ENCODE peak calls at places on chromosomes 4 and X, in nine cellular contexts. G is LNCaP clone FGC, C is mucosa of descending colon, H is RWPE1, O is progenitor cell of endocrine pancreas, M is ovary, Z is AG04449, J is fibroblast of mammary gland, L is transverse colon. K is an unnamed sample.

GRCh38 chr4:42458686-42459085 is 61.4 kb downstream of the SHISA3 start:
- DNase-seq in C (no peak), Z (no peak), O (no peak), G (peak; percentile 48), M (no peak), L (no peak), J (no peak), H (no peak), K (no peak)

GRCh38 chr4:15147709-15148651 is 145.7 kb downstream of the CPEB2 start:
- DNase-seq in G (no peak), L (no peak), H (no peak), C (no peak), M (no peak), O (no peak), Z (no peak), J (no peak), K (no peak)

GRCh38 chr4:152077582-152077981 is 316.8 kb upstream of the GATB start:
- DNase-seq in M (no peak), G (no peak), C (no peak), L (no peak), J (no peak), Z (no peak), H (no peak), O (no peak), K (no peak)

GRCh38 chr4:23770011-23770410 is 119.8 kb downstream of the PPARGC1A start:
- DNase-seq in O (no peak), M (no peak), H (no peak), J (peak; percentile 18), Z (no peak), C (no peak), G (no peak), L (no peak), K (no peak)

GRCh38 chr4:109094061-109094460 is 208.4 kb downstream of the COL25A1 start:
- DNase-seq in J (peak; percentile 24), L (no peak), Z (no peak), C (no peak), M (no peak), O (no peak), G (no peak), H (no peak), K (no peak)

GRCh38 chrX:118839334-118839958 is 15.8 kb downstream of the ZCCHC12 start:
- DNase-seq in O (peak; percentile 74), J (peak; percentile 35), Z (no peak), G (no peak), M (peak; percentile 82), H (peak; percentile 26), L (peak; percentile 80), C (peak; percentile 74), K (peak; percentile 84)

GRCh38 chrX:18166068-18166467 is 54.6 kb downstream of the BEND2 start:
- DNase-seq in G (no peak), J (no peak), H (no peak), C (no peak), M (no peak), Z (no peak), O (no peak), L (no peak), K (no peak)

GRCh38 chrX:155767101-155767878 is 113.9 kb upstream of the VAMP7 start:
- DNase-seq in O (no peak), J (peak; percentile 77), L (peak; percentile 60), Z (peak; percentile 21), G (peak; percentile 75), M (peak; percentile 39), C (peak; percentile 61), H (peak; percentile 23), K (peak; percentile 46)

GRCh38 chr4:109648997-109649575 is 54.2 kb downstream of the CASP6 start:
- DNase-seq in O (no peak), H (no peak), M (no peak), C (no peak), L (no peak), G (no peak), J (no peak), Z (no peak), K (no peak)

GRCh38 chr4:33725861-33726260 is 2518.5 kb downstream of the ARAP2 start:
- DNase-seq in C (no peak), G (no peak), H (no peak), Z (no peak), M (no peak), O (no peak), J (no peak), L (no peak), K (no peak)

GRCh38 chr4:136741468-136741867 is 790.8 kb downstream of the PCDH18 start:
- DNase-seq in Z (no peak), G (no peak), L (no peak), H (no peak), M (no peak), J (peak; percentile 1), C (no peak), O (no peak), K (no peak)

GRCh38 chr4:170089274-170089742 is 448 bp downstream of the AADAT start:
- DNase-seq in M (peak; percentile 21), G (no peak), J (peak; percentile 41), O (no peak), H (peak; percentile 20), L (peak; percentile 10), C (no peak), Z (no peak), K (peak; percentile 44)

GRCh38 chr4:150010525-150011126 is 67.6 kb upstream of the DCLK2 start:
- DNase-seq in O (peak; percentile 14), H (peak; percentile 54), J (peak; percentile 74), Z (no peak), G (peak; percentile 59), M (peak; percentile 30), C (no peak), L (peak; percentile 27), K (peak; percentile 9)

GRCh38 chr4:10527438-10527837 is 70.2 kb upstream of the ZNF518B start:
- DNase-seq in Z (no peak), L (no peak), H (no peak), M (no peak), G (no peak), C (no peak), J (no peak), O (no peak), K (no peak)

GRCh38 chr4:10524196-10524833 is 67.1 kb upstream of the ZNF518B start:
- DNase-seq in Z (no peak), O (no peak), H (no peak), M (no peak), J (no peak), C (no peak), L (no peak), G (no peak), K (no peak)

GRCh38 chr4:10529256-10529890 is 72.1 kb upstream of the ZNF518B start:
- DNase-seq in C (no peak), J (no peak), L (no peak), Z (no peak), O (no peak), H (peak; percentile 12), G (peak; percentile 40), M (no peak), K (no peak)

GRCh38 chr4:10529891-10530786 is 72.9 kb upstream of the ZNF518B start:
- DNase-seq in L (no peak), H (no peak), G (peak; percentile 100), J (no peak), M (no peak), O (no peak), Z (no peak), C (no peak), K (no peak)

DNA sequence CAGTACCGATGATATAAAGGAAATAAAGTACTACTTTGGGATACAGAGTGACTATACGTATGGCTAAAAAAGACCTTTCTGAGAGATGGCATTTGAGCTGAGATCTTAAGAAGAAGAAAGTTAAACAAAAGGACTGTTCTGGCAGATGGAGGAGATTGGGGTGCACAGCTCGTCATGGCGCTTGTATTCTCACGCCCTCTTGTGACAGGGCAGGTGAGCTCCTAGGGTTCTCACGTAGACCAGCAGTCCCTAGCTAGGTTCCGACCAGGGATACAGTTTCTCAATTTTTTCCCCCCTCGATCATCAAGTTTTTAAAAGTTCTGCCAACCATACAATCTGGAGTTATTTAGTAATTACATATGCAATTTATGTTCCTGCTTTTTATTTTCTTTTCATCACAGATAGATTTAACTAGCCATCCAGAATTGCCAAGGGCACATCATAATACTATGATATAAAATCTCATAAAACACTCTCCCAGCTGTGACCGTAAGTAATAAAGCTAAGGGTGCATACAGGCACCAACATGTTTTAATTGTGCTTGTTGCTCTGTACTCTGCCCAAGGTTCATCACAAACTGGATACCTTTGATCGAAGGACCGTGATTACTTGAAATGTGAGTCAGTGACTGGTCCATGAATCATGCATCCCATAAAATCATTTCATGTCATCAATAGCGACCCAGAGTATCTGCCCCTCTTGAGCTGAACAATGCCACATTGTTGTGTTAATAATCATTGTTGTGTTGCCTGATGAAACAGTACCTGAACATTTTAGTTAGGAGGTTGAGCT is 69.4 kb upstream of the ZNF518B start:
- DNase-seq in J (no peak), O (no peak), C (no peak), M (no peak), Z (no peak), G (no peak), L (no peak), H (peak; percentile 75), K (no peak)
- TF ChIP-seq CTCF in J (no peak), O (no peak), C (no peak), M (no peak), Z (no peak), G (no peak), L (no peak), H (no peak), K (no peak)

DNA sequence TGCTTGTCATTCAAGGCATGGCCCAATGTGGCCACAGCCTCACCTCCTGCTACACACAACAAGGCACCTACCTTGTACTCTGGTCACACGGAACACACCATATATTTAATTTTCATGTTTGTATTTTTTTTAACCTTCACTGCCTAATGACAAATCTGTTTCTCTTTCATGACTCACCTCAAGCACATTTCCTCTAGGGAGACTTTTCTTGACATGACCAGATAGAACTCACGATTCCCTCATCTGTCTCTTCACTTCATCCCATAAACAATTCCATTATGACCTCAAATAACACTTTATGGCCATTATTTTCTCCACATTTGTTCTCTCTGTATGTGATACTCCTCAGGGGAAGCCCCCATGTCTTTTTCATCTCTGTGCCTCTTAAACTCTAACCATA is 11.1 kb downstream of the DRP2 start:
- DNase-seq in L (no peak), C (no peak), Z (no peak), O (no peak), G (no peak), H (no peak), M (no peak), J (peak; percentile 80), K (no peak)
- TF ChIP-seq CTCF in L (no peak), C (no peak), Z (no peak), O (no peak), G (no peak), H (no peak), M (no peak), J (no peak), K (no peak)

DNA sequence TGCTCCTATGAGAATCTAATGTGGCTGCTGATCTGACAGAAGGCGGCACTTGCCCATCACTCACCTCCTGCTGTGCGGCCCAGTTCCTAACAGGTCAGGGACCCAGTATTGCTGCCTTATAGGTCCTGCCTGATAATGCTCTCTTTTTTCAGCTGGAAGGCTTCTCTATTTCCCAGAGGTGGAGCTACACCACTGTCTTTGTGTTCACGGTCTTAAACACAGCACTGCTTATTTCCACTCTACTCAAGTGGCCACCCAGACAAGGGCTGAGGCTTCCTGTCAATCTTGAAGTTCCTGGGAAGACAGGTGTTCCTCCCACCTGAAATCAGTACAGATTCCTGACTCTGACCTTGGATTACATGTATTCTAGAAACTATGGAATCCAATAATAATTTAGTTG is 270.6 kb downstream of the NR3C2 start:
- DNase-seq in G (no peak), L (no peak), O (no peak), M (no peak), Z (no peak), C (no peak), H (no peak), J (no peak), K (no peak)
- TF ChIP-seq CTCF in G (no peak), L (no peak), O (no peak), M (no peak), Z (no peak), C (no peak), H (no peak), J (no peak), K (no peak)

GRCh38 chrX:121254336-121254735 is 206.9 kb downstream of the GLUD2 start:
- DNase-seq in O (no peak), C (no peak), Z (no peak), G (no peak), L (no peak), J (peak; percentile 15), M (no peak), H (no peak), K (no peak)
- TF ChIP-seq CTCF in O (peak; percentile 34), C (no peak), Z (no peak), G (peak; percentile 3), L (no peak), J (peak; percentile 20), M (no peak), H (no peak), K (no peak)